ENCODE peak calls at places on chromosomes 4 and X, in seven cellular contexts. D, J, A, K, U, Y and V are unnamed samples.

GRCh38 chr4:186392017-186392416 is 126.0 kb downstream of the F11 start:
- DNase-seq in D (no peak), J (no peak), A (no peak), K (no peak), U (no peak), Y (no peak), V (no peak)

GRCh38 chr4:180993179-180993841 is 1249.9 kb upstream of the TENM3 start:
- DNase-seq in D (no peak), J (no peak), A (no peak), K (no peak), U (no peak), Y (no peak), V (no peak)

GRCh38 chr4:125315571-125316390 is 1.0 kb downstream of the FAT4 start:
- DNase-seq in D (no peak), J (no peak), A (no peak), K (peak), U (peak), Y (peak), V (peak)

GRCh38 chr4:99117876-99118693 is 26.0 kb downstream of the ADH4 start:
- DNase-seq in D (peak), J (no peak), A (no peak), K (no peak), U (no peak), Y (peak), V (no peak)

GRCh38 chrX:38452603-38453002 is 100.2 kb downstream of the OTC start:
- DNase-seq in D (no peak), J (no peak), A (no peak), K (no peak), U (no peak), Y (no peak), V (no peak)

GRCh38 chr4:158783775-158784174 is 14.9 kb downstream of the FNIP2 start:
- DNase-seq in D (no peak), J (no peak), A (no peak), K (no peak), U (no peak), Y (no peak), V (no peak)

GRCh38 chrX:3142259-3143042 is 101.2 kb downstream of the ARSF start:
- DNase-seq in D (no peak), J (no peak), A (no peak), K (no peak), U (no peak), Y (no peak), V (no peak)

GRCh38 chr4:36215627-36216026 is 28.7 kb downstream of the ARAP2 start:
- DNase-seq in D (no peak), J (no peak), A (no peak), K (no peak), U (no peak), Y (no peak), V (no peak)

GRCh38 chr4:4969298-4969697 is 50.0 kb downstream of the CYTL1 start:
- DNase-seq in D (no peak), J (no peak), A (no peak), K (peak), U (no peak), Y (no peak), V (no peak)

GRCh38 chr4:18366762-18367358 is 345.3 kb upstream of the LCORL start:
- DNase-seq in D (peak), J (no peak), A (no peak), K (no peak), U (no peak), Y (no peak), V (peak)